ENCODE peak calls at places on chromosomes 12 and 14, in six cellular contexts. One of them, this sample, is unnamed. For H3K4me1 and H3K36me3, the result is how much of the 10 kb centered on the place peaks cover.

GRCh38 chr12:12011880-12012260 is 58.9 kb upstream of the BCL2L14 start:
- DNase-seq in body of pancreas: no peak
- DNase-seq in upper lobe of left lung: no peak
- DNase-seq in adrenal gland: no peak
- DNase-seq in HCT116: no peak
- DNase-seq in tibial nerve: no peak
- DNase-seq in this sample: no peak

GRCh38 chr14:70139384-70139783 is 49.4 kb downstream of the SLC8A3 start:
- DNase-seq in body of pancreas: no peak
- DNase-seq in upper lobe of left lung: no peak
- DNase-seq in adrenal gland: no peak
- DNase-seq in HCT116: no peak
- DNase-seq in tibial nerve: no peak
- DNase-seq in this sample: no peak

GRCh38 chr12:80892597-80893445 is 44.9 kb downstream of the LIN7A start:
- DNase-seq in body of pancreas: no peak
- DNase-seq in upper lobe of left lung: no peak
- DNase-seq in adrenal gland: no peak
- DNase-seq in HCT116: no peak
- DNase-seq in tibial nerve: no peak
- DNase-seq in this sample: no peak

GRCh38 chr12:117907108-117907689 is 61.6 kb downstream of the KSR2 start:
- DNase-seq in body of pancreas: peak
- DNase-seq in upper lobe of left lung: no peak
- DNase-seq in adrenal gland: no peak
- DNase-seq in HCT116: no peak
- DNase-seq in tibial nerve: no peak
- DNase-seq in this sample: no peak

GRCh38 chr14:96754845-96755184 is 42.4 kb upstream of the VRK1 start:
- DNase-seq in body of pancreas: no peak
- DNase-seq in upper lobe of left lung: no peak
- DNase-seq in adrenal gland: no peak
- DNase-seq in HCT116: no peak
- DNase-seq in tibial nerve: no peak
- DNase-seq in this sample: no peak

GRCh38 chr12:81758421-81759214 is 532 bp downstream of the PPFIA2 start:
- DNase-seq in body of pancreas: no peak
- DNase-seq in upper lobe of left lung: peak
- DNase-seq in adrenal gland: no peak
- DNase-seq in HCT116: no peak
- DNase-seq in tibial nerve: no peak
- DNase-seq in this sample: no peak

GRCh38 chr12:67590122-67590795 is 58.3 kb upstream of the DYRK2 start:
- DNase-seq in body of pancreas: no peak
- DNase-seq in upper lobe of left lung: no peak
- DNase-seq in adrenal gland: no peak
- DNase-seq in HCT116: no peak
- DNase-seq in tibial nerve: no peak
- DNase-seq in this sample: peak

GRCh38 chr14:60805881-60806569 is 71.5 kb downstream of the MNAT1 start:
- DNase-seq in body of pancreas: no peak
- DNase-seq in upper lobe of left lung: no peak
- DNase-seq in adrenal gland: no peak
- DNase-seq in HCT116: no peak
- DNase-seq in tibial nerve: no peak
- DNase-seq in this sample: no peak

GRCh38 chr12:49693931-49694439 is 13.2 kb downstream of the FMNL3 start:
- DNase-seq in body of pancreas: no peak
- DNase-seq in upper lobe of left lung: no peak
- DNase-seq in adrenal gland: no peak
- DNase-seq in HCT116: no peak
- DNase-seq in tibial nerve: no peak
- DNase-seq in this sample: no peak

GRCh38 chr14:65238456-65238855 is 136.1 kb upstream of the MAX start:
- DNase-seq in body of pancreas: no peak
- DNase-seq in upper lobe of left lung: no peak
- DNase-seq in adrenal gland: peak
- DNase-seq in HCT116: no peak
- DNase-seq in tibial nerve: no peak
- DNase-seq in this sample: no peak

GRCh38 chr14:76575108-76575507 is 186.2 kb upstream of the VASH1 start:
- DNase-seq in body of pancreas: no peak
- DNase-seq in upper lobe of left lung: no peak
- DNase-seq in adrenal gland: no peak
- DNase-seq in HCT116: no peak
- DNase-seq in tibial nerve: no peak
- DNase-seq in this sample: no peak

GRCh38 chr12:97957109-97957508 is 494.5 kb downstream of the RMST start:
- DNase-seq in body of pancreas: no peak
- DNase-seq in upper lobe of left lung: no peak
- DNase-seq in adrenal gland: no peak
- DNase-seq in HCT116: no peak
- DNase-seq in tibial nerve: no peak
- DNase-seq in this sample: no peak

GRCh38 chr14:95769976-95770375 is 56.1 kb upstream of the TCL1A start:
- DNase-seq in body of pancreas: no peak
- DNase-seq in upper lobe of left lung: no peak
- DNase-seq in adrenal gland: no peak
- DNase-seq in HCT116: no peak
- DNase-seq in tibial nerve: no peak
- DNase-seq in this sample: no peak

GRCh38 chr12:104958946-104959841 is 1.1 kb upstream of the SLC41A2 start:
- DNase-seq in body of pancreas: peak
- DNase-seq in upper lobe of left lung: no peak
- DNase-seq in adrenal gland: peak
- DNase-seq in HCT116: no peak
- DNase-seq in tibial nerve: no peak
- DNase-seq in this sample: no peak

GRCh38 chr12:131803995-131804521 is 24.1 kb upstream of the MMP17 start:
- DNase-seq in body of pancreas: no peak
- DNase-seq in upper lobe of left lung: no peak
- DNase-seq in adrenal gland: no peak
- DNase-seq in HCT116: no peak
- DNase-seq in tibial nerve: no peak
- DNase-seq in this sample: no peak

GRCh38 chr12:116183741-116184141 is 93.8 kb downstream of the MED13L start:
- DNase-seq in body of pancreas: no peak
- DNase-seq in upper lobe of left lung: no peak
- DNase-seq in adrenal gland: no peak
- DNase-seq in HCT116: no peak
- DNase-seq in tibial nerve: no peak
- DNase-seq in this sample: no peak

GRCh38 chr12:93378373-93379310 is 917 bp downstream of the NUDT4 start:
- DNase-seq in body of pancreas: peak
- DNase-seq in upper lobe of left lung: peak
- DNase-seq in adrenal gland: peak
- DNase-seq in HCT116: no peak
- DNase-seq in tibial nerve: no peak
- DNase-seq in this sample: peak

GRCh38 chr12:3538691-3539030 is 47.7 kb downstream of the PRMT8 start:
- DNase-seq in body of pancreas: no peak
- DNase-seq in upper lobe of left lung: no peak
- DNase-seq in adrenal gland: no peak
- DNase-seq in HCT116: no peak
- DNase-seq in tibial nerve: no peak
- DNase-seq in this sample: no peak

GRCh38 chr12:105706321-105706972 is 376.0 kb downstream of the C12orf75 start:
- DNase-seq in body of pancreas: no peak
- DNase-seq in upper lobe of left lung: no peak
- DNase-seq in adrenal gland: peak
- DNase-seq in HCT116: no peak
- DNase-seq in tibial nerve: no peak
- DNase-seq in this sample: no peak

GRCh38 chr12:100404769-100405407 is 48.0 kb downstream of the SLC17A8 start:
- DNase-seq in body of pancreas: peak
- DNase-seq in upper lobe of left lung: no peak
- DNase-seq in adrenal gland: no peak
- DNase-seq in HCT116: peak
- DNase-seq in tibial nerve: no peak
- DNase-seq in this sample: no peak

GRCh38 chr14:59273737-59274136 is 85.3 kb downstream of the DAAM1 start:
- DNase-seq in body of pancreas: no peak
- DNase-seq in upper lobe of left lung: no peak
- DNase-seq in adrenal gland: no peak
- DNase-seq in HCT116: no peak
- DNase-seq in tibial nerve: no peak
- DNase-seq in this sample: no peak

GRCh38 chr14:101062611-101063010 is 159.1 kb upstream of the RTL1 start:
- DNase-seq in body of pancreas: no peak
- DNase-seq in upper lobe of left lung: no peak
- DNase-seq in adrenal gland: peak
- DNase-seq in HCT116: no peak
- DNase-seq in tibial nerve: no peak
- DNase-seq in this sample: no peak

GRCh38 chr12:65891219-65891618 is 66.9 kb downstream of the HMGA2 start:
- DNase-seq in body of pancreas: no peak
- DNase-seq in upper lobe of left lung: no peak
- DNase-seq in adrenal gland: no peak
- DNase-seq in HCT116: no peak
- DNase-seq in tibial nerve: no peak
- DNase-seq in this sample: no peak
- H3K4me1 ChIP-seq in body of pancreas: under half
- H3K4me1 ChIP-seq in upper lobe of left lung: under half
- H3K4me1 ChIP-seq in adrenal gland: under half
- H3K4me1 ChIP-seq in HCT116: half or more
- H3K4me1 ChIP-seq in tibial nerve: under half
- H3K4me1 ChIP-seq in this sample: under half

GRCh38 chr12:55112378-55112777 is 13.8 kb upstream of the OR9K2 start:
- DNase-seq in body of pancreas: no peak
- DNase-seq in upper lobe of left lung: no peak
- DNase-seq in adrenal gland: no peak
- DNase-seq in HCT116: no peak
- DNase-seq in tibial nerve: no peak
- DNase-seq in this sample: no peak
- H3K36me3 ChIP-seq in body of pancreas: under half
- H3K36me3 ChIP-seq in upper lobe of left lung: under half
- H3K36me3 ChIP-seq in adrenal gland: under half
- H3K36me3 ChIP-seq in HCT116: under half
- H3K36me3 ChIP-seq in tibial nerve: under half
- H3K36me3 ChIP-seq in this sample: under half

GRCh38 chr14:99155173-99155777 is 116.7 kb downstream of the BCL11B start:
- DNase-seq in body of pancreas: no peak
- DNase-seq in upper lobe of left lung: no peak
- DNase-seq in adrenal gland: no peak
- DNase-seq in HCT116: no peak
- DNase-seq in tibial nerve: no peak
- DNase-seq in this sample: peak
- TF ChIP-seq POLR2A in body of pancreas: no peak
- TF ChIP-seq POLR2A in upper lobe of left lung: no peak
- TF ChIP-seq POLR2A in adrenal gland: no peak
- TF ChIP-seq POLR2A in HCT116: no peak
- TF ChIP-seq POLR2A in tibial nerve: no peak
- TF ChIP-seq POLR2A in this sample: no peak

GRCh38 chr14:105087963-105088811 is 23.0 kb upstream of the GPR132 start:
- DNase-seq in body of pancreas: peak
- DNase-seq in upper lobe of left lung: peak
- DNase-seq in adrenal gland: no peak
- DNase-seq in HCT116: no peak
- DNase-seq in tibial nerve: no peak
- DNase-seq in this sample: peak
- H3K4me1 ChIP-seq in body of pancreas: half or more
- H3K4me1 ChIP-seq in upper lobe of left lung: half or more
- H3K4me1 ChIP-seq in adrenal gland: under half
- H3K4me1 ChIP-seq in HCT116: half or more
- H3K4me1 ChIP-seq in tibial nerve: under half
- H3K4me1 ChIP-seq in this sample: half or more